ENCODE peak calls at places on chromosomes 7 and 10, in nine cellular contexts. R is H7; K is activated CD4-positive, alpha-beta T cell treated with anti-CD3 and anti-CD28 coated beads, Interleukin-2, amount 10 ng/mL, durations not matched to agents 7 days and 5 days; G is NCI-H510A; X is ovary; N is SW480; O is progenitor cell of endocrine pancreas; L is ACHN; U is NCI-H82. I is an unnamed sample.

GRCh38 chr7:113086431-113086888 is at the start of gene GPR85:
- DNase-seq in K (peak), L (peak), X (peak), G (peak), U (peak), O (peak), N (no peak), R (peak), I (peak)

GRCh38 chr7:128427289-128427891 is 17.6 kb upstream of the IMPDH1 start:
- DNase-seq in X (no peak), L (peak), K (peak), O (no peak), U (peak), R (peak), N (peak), G (no peak), I (peak)

GRCh38 chr7:151124899-151125399 is 38.7 kb downstream of the AGAP3 start:
- DNase-seq in X (no peak), N (no peak), U (no peak), L (no peak), G (no peak), O (no peak), R (no peak), K (no peak), I (no peak)

GRCh38 chr10:71031601-71032000 is 143.2 kb upstream of the PCBD1 start:
- DNase-seq in U (no peak), K (no peak), O (no peak), L (no peak), R (no peak), G (no peak), N (no peak), X (no peak), I (no peak)

GRCh38 chr7:114856625-114857024 is 65.3 kb upstream of the MDFIC start:
- DNase-seq in U (no peak), X (no peak), N (no peak), G (no peak), L (peak), R (no peak), O (no peak), K (no peak), I (no peak)

GRCh38 chr7:158912406-158912805 is 56.0 kb downstream of the DYNC2I1 start:
- DNase-seq in K (no peak), G (no peak), U (no peak), O (no peak), L (no peak), N (no peak), X (no peak), R (no peak), I (no peak)

GRCh38 chr10:43125881-43126731 is 12.1 kb upstream of the CSGALNACT2 start:
- DNase-seq in X (no peak), K (no peak), G (no peak), O (no peak), U (no peak), R (peak), L (no peak), N (no peak), I (no peak)

GRCh38 chr10:18473424-18474110 is 177.8 kb downstream of the NSUN6 start:
- DNase-seq in K (no peak), R (no peak), N (no peak), O (no peak), G (no peak), L (no peak), X (peak), U (no peak), I (no peak)

GRCh38 chr10:73850863-73851461 is 23.4 kb downstream of the CAMK2G start:
- DNase-seq in O (no peak), K (no peak), R (peak), G (no peak), U (no peak), N (no peak), X (peak), L (no peak), I (no peak)

GRCh38 chr7:110604206-110604605 is 486.7 kb upstream of the LRRN3 start:
- DNase-seq in R (no peak), O (no peak), N (no peak), L (no peak), X (no peak), U (no peak), G (no peak), K (no peak), I (no peak)

GRCh38 chr7:55280031-55280454 is 85.1 kb upstream of the LANCL2 start:
- DNase-seq in O (peak), G (peak), K (peak), R (peak), U (peak), X (peak), N (peak), L (peak), I (peak)

GRCh38 chr10:67839957-67840356 is 2.0 kb upstream of the DNAJC12 start:
- DNase-seq in R (no peak), K (no peak), N (no peak), U (no peak), G (no peak), O (no peak), X (no peak), L (no peak), I (no peak)